ENCODE peak calls at places on chromosomes 13 and 19, in four cellular contexts. K is aorta, Q is IMR-90, Y is left ventricle myocardium inferior. M is an unnamed sample.

GRCh38 chr13:46486270-46486669 is 66.7 kb upstream of the LRCH1 start:
- DNase-seq in K (no peak), Q (no peak), Y (no peak), M (no peak)

GRCh38 chr13:62137629-62138405 is 722.2 kb upstream of the PCDH20 start:
- DNase-seq in K (no peak), Y (no peak), Q (no peak), M (no peak)

GRCh38 chr19:38506375-38506722 is 72.9 kb downstream of the RYR1 start:
- DNase-seq in Y (no peak), Q (no peak), K (no peak), M (no peak)

GRCh38 chr13:30377312-30377685 is 45.0 kb upstream of the UBE2L5 start:
- DNase-seq in Q (no peak), Y (no peak), K (no peak), M (no peak)

GRCh38 chr19:37551123-37551993 is 43.2 kb downstream of the ZNF571 start:
- DNase-seq in Y (peak; percentile 50), Q (peak; percentile 44), K (no peak), M (no peak)

GRCh38 chr13:23871616-23872220 is 17.5 kb downstream of the MIPEP start:
- DNase-seq in Y (no peak), K (no peak), Q (peak; percentile 59), M (no peak)

GRCh38 chr19:40236026-40236355 is 9.5 kb upstream of the CCNP start:
- DNase-seq in K (no peak), Y (no peak), Q (no peak), M (no peak)

GRCh38 chr13:29563941-29564340 is 31.5 kb downstream of the SLC7A1 start:
- DNase-seq in Y (no peak), K (no peak), Q (no peak), M (no peak)

GRCh38 chr19:19546751-19547162 is 8.7 kb downstream of the CILP2 start:
- DNase-seq in Q (no peak), Y (peak; percentile 63), K (no peak), M (no peak)

GRCh38 chr19:39500543-39500942 is 1.8 kb downstream of the DLL3 start:
- DNase-seq in K (no peak), Q (no peak), Y (no peak), M (no peak)

GRCh38 chr19:46016426-46017094 is 6.3 kb downstream of the PGLYRP1 start:
- DNase-seq in Q (peak; percentile 68), K (peak; percentile 94), Y (peak; percentile 83), M (peak; percentile 84)

DNA sequence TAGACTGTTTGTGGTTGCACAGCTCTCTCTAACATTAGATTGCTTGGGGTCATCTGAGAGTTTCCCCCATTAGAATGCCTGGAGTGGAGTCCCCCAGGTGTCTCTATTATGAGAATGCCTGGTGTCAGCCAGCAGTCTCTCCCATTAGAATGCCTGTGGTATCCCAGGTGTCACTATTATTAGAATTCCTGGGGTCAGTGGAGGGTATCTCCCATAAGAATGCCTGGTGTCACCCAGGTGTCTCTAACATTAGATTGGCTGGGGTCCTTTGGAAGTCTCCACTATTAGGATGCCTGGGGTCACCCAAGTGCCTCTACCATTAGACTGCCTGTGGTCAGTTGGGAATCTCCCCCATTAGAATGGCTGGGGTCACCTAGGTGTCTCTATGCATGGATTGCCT is 1495.1 kb downstream of the UQCRFS1 start:
- DNase-seq in Y (no peak), Q (no peak), K (no peak), M (no peak)
- H3K27ac ChIP-seq in Y (no peak overlapping the region), Q (no peak overlapping the region), K (no peak overlapping the region), M (no peak overlapping the region)

GRCh38 chr19:3955688-3956087 is 15.2 kb downstream of the DAPK3 start:
- DNase-seq in K (no peak), Q (no peak), Y (no peak), M (no peak)
- H3K27ac ChIP-seq in K (no peak overlapping the region), Q (no peak overlapping the region), Y (peak overlapping the region; percentile 95), M (no peak overlapping the region)

GRCh38 chr19:17074628-17075034 is 621 bp downstream of the HAUS8 start:
- DNase-seq in K (no peak), Y (no peak), Q (no peak), M (no peak)
- H3K27ac ChIP-seq in K (no peak overlapping the region), Y (peak overlapping the region; percentile 73), Q (peak overlapping the region; percentile 20), M (no peak overlapping the region)

GRCh38 chr13:19881641-19882040 is 18.2 kb upstream of the ZMYM5 start:
- DNase-seq in K (no peak), Q (no peak), Y (no peak), M (no peak)

DNA sequence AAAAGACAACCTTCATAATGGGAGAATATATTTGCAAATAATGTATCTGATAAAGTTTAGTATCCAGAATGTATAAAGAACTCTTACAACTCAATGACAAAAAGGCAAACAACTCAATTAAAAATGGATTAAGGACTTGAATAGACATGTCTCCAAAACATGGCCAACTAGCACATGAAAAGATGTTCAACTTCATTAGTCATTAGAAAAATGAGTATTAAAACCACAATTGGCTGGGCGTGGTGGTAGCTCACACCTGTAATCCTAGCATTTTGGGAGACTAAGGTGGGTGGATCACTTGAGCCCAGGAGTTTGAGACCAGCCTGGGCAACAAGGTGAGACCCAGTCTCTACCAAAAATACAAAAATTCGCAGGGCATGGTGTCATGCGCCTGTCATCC is 18.8 kb upstream of the ZMYM5 start:
- DNase-seq in Q (no peak), Y (no peak), K (no peak), M (no peak)
- H3K27ac ChIP-seq in Q (no peak overlapping the region), Y (no peak overlapping the region), K (no peak overlapping the region), M (no peak overlapping the region)

GRCh38 chr13:37127706-37128241 is 22.3 kb upstream of the CSNK1A1L start:
- DNase-seq in Q (peak; percentile 94), Y (no peak), K (no peak), M (no peak)
- H3K27ac ChIP-seq in Q (peak overlapping the region; percentile 83), Y (peak overlapping the region; percentile 70), K (peak overlapping the region; percentile 82), M (no peak overlapping the region)

DNA sequence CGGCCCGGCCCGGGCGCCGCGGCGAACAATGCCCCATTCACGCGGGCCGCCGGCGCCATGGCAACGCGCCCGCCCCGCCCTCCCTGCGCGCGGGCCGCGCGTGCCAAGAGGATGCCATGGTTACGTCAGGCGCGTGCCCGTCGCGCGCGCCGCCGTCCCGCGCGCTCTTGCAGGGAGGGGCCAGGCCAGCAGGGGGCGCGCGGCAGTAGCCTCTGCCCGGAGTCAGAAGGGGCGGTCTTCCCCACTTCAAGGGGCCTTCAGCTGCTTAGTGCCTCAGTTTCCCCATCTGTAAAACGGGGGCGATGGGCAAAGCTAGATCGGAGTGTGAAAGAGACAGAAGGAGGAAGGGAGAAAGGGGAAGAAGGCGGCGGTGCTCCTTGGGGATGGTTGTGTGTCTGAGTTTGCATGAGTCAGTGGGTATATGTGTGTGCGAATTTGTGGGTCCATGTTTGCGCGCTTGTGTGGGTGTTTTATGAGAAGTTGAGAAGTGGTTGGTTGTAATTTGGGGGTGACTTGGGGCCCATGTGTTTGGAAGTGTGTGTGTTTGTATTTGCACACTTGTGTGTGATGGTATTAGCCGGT is 11.6 kb upstream of the NFIX start:
- DNase-seq in Y (peak; percentile 80), K (peak; percentile 93), Q (peak; percentile 70), M (peak; percentile 77)
- H3K27ac ChIP-seq in Y (no peak overlapping the region), K (no peak overlapping the region), Q (no peak overlapping the region), M (no peak overlapping the region)

GRCh38 chr13:50200562-50200961 is 185.3 kb downstream of the KCNRG start:
- DNase-seq in Y (no peak), Q (no peak), K (no peak), M (no peak)

GRCh38 chr13:50200988-50201387 is 185.7 kb downstream of the KCNRG start:
- DNase-seq in Q (no peak), K (no peak), Y (no peak), M (no peak)

GRCh38 chr13:50202485-50202884 is 187.2 kb downstream of the KCNRG start:
- DNase-seq in Q (no peak), K (no peak), Y (no peak), M (no peak)

GRCh38 chr13:50198508-50198907 is 183.3 kb downstream of the KCNRG start:
- DNase-seq in Y (no peak), K (no peak), Q (peak; percentile 20), M (no peak)

GRCh38 chr13:50203256-50204083 is 188.2 kb downstream of the KCNRG start:
- DNase-seq in K (no peak), Q (no peak), Y (no peak), M (no peak)
- H3K27ac ChIP-seq in K (no peak overlapping the region), Q (no peak overlapping the region), Y (no peak overlapping the region), M (no peak overlapping the region)

GRCh38 chr13:54356849-54357248 is 1328.2 kb downstream of the OLFM4 start:
- DNase-seq in K (no peak), Y (no peak), Q (no peak), M (no peak)

GRCh38 chr13:54356209-54356608 is 1327.6 kb downstream of the OLFM4 start:
- DNase-seq in Y (no peak), K (no peak), Q (no peak), M (no peak)

GRCh38 chr13:54361460-54361859 is 1332.8 kb downstream of the OLFM4 start:
- DNase-seq in Q (no peak), Y (no peak), K (no peak), M (no peak)

DNA sequence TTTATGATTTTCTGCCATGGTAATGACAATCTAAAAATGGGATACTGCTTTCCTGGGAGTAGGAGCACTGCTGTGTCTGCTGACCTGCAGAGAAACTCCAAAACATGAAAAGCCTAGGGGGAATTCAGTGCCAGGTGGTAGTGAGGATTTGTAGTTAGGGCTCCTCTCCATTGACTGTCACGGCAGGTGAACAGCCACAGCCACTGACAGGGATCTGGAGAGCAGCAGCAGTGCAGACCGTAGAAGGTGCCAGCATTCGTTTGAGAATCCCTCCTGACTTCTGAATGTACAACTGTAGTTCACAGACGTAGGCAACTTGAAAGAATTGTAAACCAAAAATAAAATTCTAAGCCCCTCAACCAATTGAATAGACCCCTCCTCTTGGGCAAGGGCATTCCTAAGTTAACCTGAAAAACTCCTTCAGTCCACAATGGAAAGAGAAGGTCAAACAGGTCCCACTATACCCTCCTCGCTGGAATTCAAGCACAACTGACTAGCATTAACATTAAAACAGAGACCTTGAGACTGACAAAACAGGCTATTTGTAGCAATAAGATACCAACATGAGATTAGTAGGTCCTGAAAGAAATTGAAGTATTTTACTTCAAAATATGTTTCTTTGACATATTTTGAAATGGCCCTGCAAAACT is 1328.8 kb downstream of the OLFM4 start:
- DNase-seq in Q (no peak), K (no peak), Y (no peak), M (no peak)
- H3K27ac ChIP-seq in Q (no peak overlapping the region), K (no peak overlapping the region), Y (no peak overlapping the region), M (no peak overlapping the region)

DNA sequence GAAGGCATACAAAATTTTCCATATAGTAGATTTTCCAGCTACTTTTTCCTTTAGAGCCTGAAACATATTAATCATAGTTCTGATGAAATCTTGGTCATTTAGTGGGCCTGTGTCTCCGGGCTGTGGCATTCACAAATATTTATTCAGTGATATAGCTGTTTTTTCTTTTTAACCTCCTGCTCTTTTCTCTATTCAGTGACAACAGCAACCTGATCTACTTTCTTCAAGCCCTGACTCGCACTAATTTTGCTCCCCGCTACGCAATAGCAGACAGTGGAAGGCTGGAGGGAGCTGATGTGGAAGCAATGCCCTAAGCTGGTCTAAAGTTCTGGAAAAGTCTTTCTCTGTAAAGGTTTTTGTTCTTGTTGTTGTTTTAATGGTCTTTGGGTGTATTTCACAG is 289.7 kb downstream of the SLITRK6 start:
- DNase-seq in K (no peak), Y (no peak), Q (peak; percentile 27), M (no peak)
- H3K27ac ChIP-seq in K (no peak overlapping the region), Y (no peak overlapping the region), Q (no peak overlapping the region), M (no peak overlapping the region)

GRCh38 chr19:10766049-10766623 is 48.3 kb downstream of the DNM2 start:
- DNase-seq in Q (no peak), K (no peak), Y (no peak), M (no peak)
- H3K27ac ChIP-seq in Q (no peak overlapping the region), K (no peak overlapping the region), Y (peak overlapping the region; percentile 95), M (no peak overlapping the region)